ENCODE peak calls at places on chromosomes 16 and 17, in five cellular contexts. One of them, this sample, is unnamed.

GRCh38 chr16:5928476-5929055 is 831.0 kb upstream of the EEF2KMT start:
- DNase-seq in CD4-positive, CD25-positive, alpha-beta regulatory T cell: no peak
- DNase-seq in stomach: no peak
- DNase-seq in choroid plexus epithelial cell: no peak
- DNase-seq in BJ: no peak
- DNase-seq in this sample: no peak

GRCh38 chr16:85046957-85047866 is 19.6 kb downstream of the KIAA0513 start:
- DNase-seq in CD4-positive, CD25-positive, alpha-beta regulatory T cell: peak
- DNase-seq in stomach: peak
- DNase-seq in choroid plexus epithelial cell: no peak
- DNase-seq in BJ: no peak
- DNase-seq in this sample: no peak

GRCh38 chr16:81615411-81615810 is 163.7 kb upstream of the PLCG2 start:
- DNase-seq in CD4-positive, CD25-positive, alpha-beta regulatory T cell: no peak
- DNase-seq in stomach: no peak
- DNase-seq in choroid plexus epithelial cell: no peak
- DNase-seq in BJ: no peak
- DNase-seq in this sample: no peak

GRCh38 chr16:46873201-46873600 is 11.0 kb upstream of the GPT2 start:
- DNase-seq in CD4-positive, CD25-positive, alpha-beta regulatory T cell: no peak
- DNase-seq in stomach: no peak
- DNase-seq in choroid plexus epithelial cell: no peak
- DNase-seq in BJ: no peak
- DNase-seq in this sample: no peak

GRCh38 chr17:32863559-32863958 is 13.4 kb downstream of the MYO1D start:
- DNase-seq in CD4-positive, CD25-positive, alpha-beta regulatory T cell: no peak
- DNase-seq in stomach: no peak
- DNase-seq in choroid plexus epithelial cell: no peak
- DNase-seq in BJ: no peak
- DNase-seq in this sample: no peak

GRCh38 chr17:50904522-50905459 is 38.6 kb upstream of the TOB1 start:
- DNase-seq in CD4-positive, CD25-positive, alpha-beta regulatory T cell: no peak
- DNase-seq in stomach: peak
- DNase-seq in choroid plexus epithelial cell: peak
- DNase-seq in BJ: no peak
- DNase-seq in this sample: no peak

GRCh38 chr17:22202702-22203101 is 510.4 kb downstream of the KCNJ18 start:
- DNase-seq in CD4-positive, CD25-positive, alpha-beta regulatory T cell: no peak
- DNase-seq in stomach: no peak
- DNase-seq in choroid plexus epithelial cell: no peak
- DNase-seq in BJ: no peak
- DNase-seq in this sample: no peak

GRCh38 chr17:42286411-42287295 is 1.6 kb upstream of the STAT5A start:
- DNase-seq in CD4-positive, CD25-positive, alpha-beta regulatory T cell: no peak
- DNase-seq in stomach: peak
- DNase-seq in choroid plexus epithelial cell: no peak
- DNase-seq in BJ: no peak
- DNase-seq in this sample: no peak

GRCh38 chr17:50602514-50603235 is 32.0 kb upstream of the ABCC3 start:
- DNase-seq in CD4-positive, CD25-positive, alpha-beta regulatory T cell: no peak
- DNase-seq in stomach: no peak
- DNase-seq in choroid plexus epithelial cell: no peak
- DNase-seq in BJ: no peak
- DNase-seq in this sample: no peak

GRCh38 chr16:84718-85452 is 6.9 kb downstream of the MPG start:
- DNase-seq in CD4-positive, CD25-positive, alpha-beta regulatory T cell: peak
- DNase-seq in stomach: peak
- DNase-seq in choroid plexus epithelial cell: peak
- DNase-seq in BJ: peak
- DNase-seq in this sample: peak
- H3K4me3 ChIP-seq in CD4-positive, CD25-positive, alpha-beta regulatory T cell: no peak
- H3K4me3 ChIP-seq in stomach: no peak
- H3K4me3 ChIP-seq in choroid plexus epithelial cell: no peak
- H3K4me3 ChIP-seq in BJ: no peak
- H3K4me3 ChIP-seq in this sample: no peak

GRCh38 chr16:11034005-11034404 is 89.6 kb downstream of the CLEC16A start:
- DNase-seq in CD4-positive, CD25-positive, alpha-beta regulatory T cell: no peak
- DNase-seq in stomach: no peak
- DNase-seq in choroid plexus epithelial cell: peak
- DNase-seq in BJ: peak
- DNase-seq in this sample: no peak
- H3K4me3 ChIP-seq in CD4-positive, CD25-positive, alpha-beta regulatory T cell: no peak
- H3K4me3 ChIP-seq in stomach: no peak
- H3K4me3 ChIP-seq in choroid plexus epithelial cell: no peak
- H3K4me3 ChIP-seq in BJ: no peak
- H3K4me3 ChIP-seq in this sample: no peak

GRCh38 chr17:76584427-76585047 is 1.1 kb downstream of the ST6GALNAC2 start:
- DNase-seq in CD4-positive, CD25-positive, alpha-beta regulatory T cell: no peak
- DNase-seq in stomach: no peak
- DNase-seq in choroid plexus epithelial cell: no peak
- DNase-seq in BJ: no peak
- DNase-seq in this sample: no peak
- H3K4me3 ChIP-seq in CD4-positive, CD25-positive, alpha-beta regulatory T cell: no peak
- H3K4me3 ChIP-seq in stomach: peak
- H3K4me3 ChIP-seq in choroid plexus epithelial cell: peak
- H3K4me3 ChIP-seq in BJ: peak
- H3K4me3 ChIP-seq in this sample: no peak

DNA sequence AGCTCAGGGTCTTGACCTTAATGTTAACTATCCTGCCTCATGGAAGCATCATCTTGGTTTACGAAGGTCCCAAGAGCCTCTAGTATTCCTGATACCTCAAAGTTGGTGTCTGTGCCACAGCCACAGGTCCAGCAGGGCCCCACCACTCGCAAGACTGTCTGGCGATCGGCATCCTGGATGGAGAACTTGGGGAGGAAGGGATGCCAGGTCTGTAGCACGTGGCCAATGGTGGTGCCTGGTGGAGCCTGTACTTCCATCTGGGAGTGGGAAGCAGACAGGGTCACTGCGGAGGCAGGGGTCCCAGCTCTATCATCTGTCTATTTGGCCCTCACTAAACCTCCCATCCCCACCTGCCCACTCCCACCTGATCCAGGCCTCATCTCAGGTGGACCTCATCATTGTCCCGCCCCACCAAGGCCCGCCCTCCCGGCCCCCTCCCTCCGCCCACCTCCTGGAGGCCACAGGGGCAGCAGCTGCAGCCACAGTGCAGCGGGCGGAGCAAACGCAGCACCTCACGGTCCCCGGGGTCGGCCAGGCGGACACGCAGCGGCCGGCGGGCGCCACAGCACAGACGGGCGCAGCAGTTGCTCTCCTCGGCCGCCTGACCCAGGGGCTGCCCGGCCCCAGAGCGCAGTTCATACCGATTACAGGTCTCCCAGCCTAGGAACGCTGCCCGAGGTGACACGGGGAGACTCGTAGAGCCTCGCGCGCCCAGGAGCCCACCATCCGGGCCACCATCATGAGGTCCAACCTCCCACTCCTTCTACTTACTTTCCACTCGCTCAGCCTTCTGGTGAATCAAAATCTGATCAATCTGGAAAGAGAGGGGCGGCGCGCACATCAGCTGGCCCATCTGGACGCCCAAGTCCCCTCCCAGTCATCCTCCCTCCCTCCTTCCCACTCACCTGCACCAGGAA is 1.4 kb downstream of the PLSCR3 start:
- DNase-seq in CD4-positive, CD25-positive, alpha-beta regulatory T cell: no peak
- DNase-seq in stomach: no peak
- DNase-seq in choroid plexus epithelial cell: no peak
- DNase-seq in BJ: no peak
- DNase-seq in this sample: no peak
- H3K4me3 ChIP-seq in CD4-positive, CD25-positive, alpha-beta regulatory T cell: peak
- H3K4me3 ChIP-seq in stomach: peak
- H3K4me3 ChIP-seq in choroid plexus epithelial cell: peak
- H3K4me3 ChIP-seq in BJ: peak
- H3K4me3 ChIP-seq in this sample: no peak

DNA sequence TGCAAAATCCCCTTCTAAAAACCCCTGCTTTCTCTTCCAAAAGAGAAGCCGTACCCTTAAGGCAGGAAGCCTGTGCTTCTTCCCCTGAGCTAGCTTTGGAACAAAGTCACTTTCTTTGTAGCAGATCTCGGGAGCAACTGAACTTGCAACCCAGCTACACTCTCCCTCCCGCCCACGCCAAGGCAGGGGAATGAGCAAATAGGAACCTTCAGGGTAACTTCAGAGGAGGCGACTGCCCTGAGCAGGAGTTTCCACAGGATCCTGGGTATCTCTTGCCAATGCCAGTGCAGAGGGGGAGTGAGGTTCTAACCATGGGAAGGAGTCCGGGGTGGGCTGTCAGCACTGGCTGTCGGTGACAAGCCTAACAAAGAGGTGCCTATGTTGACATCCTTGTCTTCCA is 5.9 kb upstream of the PIRT start:
- DNase-seq in CD4-positive, CD25-positive, alpha-beta regulatory T cell: no peak
- DNase-seq in stomach: peak
- DNase-seq in choroid plexus epithelial cell: peak
- DNase-seq in BJ: no peak
- DNase-seq in this sample: no peak
- H3K4me3 ChIP-seq in CD4-positive, CD25-positive, alpha-beta regulatory T cell: no peak
- H3K4me3 ChIP-seq in stomach: no peak
- H3K4me3 ChIP-seq in choroid plexus epithelial cell: no peak
- H3K4me3 ChIP-seq in BJ: no peak
- H3K4me3 ChIP-seq in this sample: no peak

GRCh38 chr17:19648475-19649406 is at the start of gene ALDH3A2:
- DNase-seq in CD4-positive, CD25-positive, alpha-beta regulatory T cell: peak
- DNase-seq in stomach: peak
- DNase-seq in choroid plexus epithelial cell: peak
- DNase-seq in BJ: peak
- DNase-seq in this sample: peak
- H3K4me3 ChIP-seq in CD4-positive, CD25-positive, alpha-beta regulatory T cell: peak
- H3K4me3 ChIP-seq in stomach: peak
- H3K4me3 ChIP-seq in choroid plexus epithelial cell: peak
- H3K4me3 ChIP-seq in BJ: peak
- H3K4me3 ChIP-seq in this sample: peak

GRCh38 chr17:39402890-39403605 is 1.6 kb upstream of the FBXL20 start:
- DNase-seq in CD4-positive, CD25-positive, alpha-beta regulatory T cell: no peak
- DNase-seq in stomach: no peak
- DNase-seq in choroid plexus epithelial cell: no peak
- DNase-seq in BJ: no peak
- DNase-seq in this sample: no peak

GRCh38 chr17:39402279-39402889 is 958 bp upstream of the FBXL20 start:
- DNase-seq in CD4-positive, CD25-positive, alpha-beta regulatory T cell: peak
- DNase-seq in stomach: peak
- DNase-seq in choroid plexus epithelial cell: peak
- DNase-seq in BJ: peak
- DNase-seq in this sample: peak

GRCh38 chr17:39401412-39402278 is at the start of gene FBXL20:
- DNase-seq in CD4-positive, CD25-positive, alpha-beta regulatory T cell: peak
- DNase-seq in stomach: peak
- DNase-seq in choroid plexus epithelial cell: peak
- DNase-seq in BJ: peak
- DNase-seq in this sample: peak

GRCh38 chr17:39400547-39401411 is 647 bp downstream of the FBXL20 start:
- DNase-seq in CD4-positive, CD25-positive, alpha-beta regulatory T cell: no peak
- DNase-seq in stomach: peak
- DNase-seq in choroid plexus epithelial cell: peak
- DNase-seq in BJ: no peak
- DNase-seq in this sample: no peak

DNA sequence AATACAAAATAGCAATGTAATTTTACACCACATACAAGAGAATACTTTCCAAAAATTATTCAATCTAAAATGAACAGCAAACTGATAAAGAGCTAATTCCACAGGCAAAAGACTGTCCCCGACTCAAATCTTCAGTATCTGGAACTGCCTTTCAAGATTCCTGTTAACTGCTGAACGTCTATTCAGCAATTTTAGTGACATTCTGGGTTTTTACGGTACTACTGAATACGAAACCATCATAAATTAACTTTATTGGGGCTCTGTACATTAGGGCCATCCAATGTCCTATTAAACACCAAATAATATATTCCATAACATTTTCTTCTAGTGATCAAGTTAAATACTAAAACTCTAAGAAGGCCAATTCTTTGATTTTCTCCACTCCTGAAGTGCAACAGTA is 1.6 kb downstream of the FBXL20 start:
- DNase-seq in CD4-positive, CD25-positive, alpha-beta regulatory T cell: no peak
- DNase-seq in stomach: no peak
- DNase-seq in choroid plexus epithelial cell: no peak
- DNase-seq in BJ: no peak
- DNase-seq in this sample: no peak
- H3K4me3 ChIP-seq in CD4-positive, CD25-positive, alpha-beta regulatory T cell: peak
- H3K4me3 ChIP-seq in stomach: peak
- H3K4me3 ChIP-seq in choroid plexus epithelial cell: no peak
- H3K4me3 ChIP-seq in BJ: no peak
- H3K4me3 ChIP-seq in this sample: no peak

This sample was measured in Jurkat, Clone E6-1.